ENCODE peak calls at places on chromosome 10, in seven cellular contexts. B is IMR-90, V is mesendoderm, N is H9, P is mesenchymal stem cell, M is H1, Y is trophoblast cell. G is an unnamed sample.

GRCh38 chr10:65675236-65675635 is 1250.6 kb upstream of the LRRTM3 start:
- DNase-seq in B (no peak), V (no peak), N (no peak), P (no peak), M (no peak), Y (no peak), G (no peak)

GRCh38 chr10:124063736-124064135 is 29.7 kb downstream of the CHST15 start:
- DNase-seq in B (peak), V (no peak), N (no peak), P (peak), M (no peak), Y (no peak), G (no peak)

GRCh38 chr10:5234106-5234877 is 37.7 kb downstream of the AKR1C4 start:
- DNase-seq in B (peak), V (no peak), N (no peak), P (peak), M (no peak), Y (no peak), G (no peak)

GRCh38 chr10:48765039-48765438 is 80.4 kb downstream of the WDFY4 start:
- DNase-seq in B (no peak), V (no peak), N (no peak), P (no peak), M (no peak), Y (no peak), G (no peak)

GRCh38 chr10:62728479-62728878 is 76.0 kb upstream of the ADO start:
- DNase-seq in B (no peak), V (no peak), N (no peak), P (no peak), M (no peak), Y (no peak), G (no peak)

GRCh38 chr10:23095404-23095965 is at the start of gene MSRB2:
- DNase-seq in B (peak), V (peak), N (peak), P (peak), M (peak), Y (peak), G (peak)

GRCh38 chr10:19783721-19784120 is 32.5 kb upstream of the PLXDC2 start:
- DNase-seq in B (no peak), V (no peak), N (no peak), P (no peak), M (no peak), Y (peak), G (no peak)

GRCh38 chr10:14635049-14635710 is 139.5 kb downstream of the FAM107B start:
- DNase-seq in B (no peak), V (no peak), N (no peak), P (no peak), M (no peak), Y (no peak), G (no peak)

GRCh38 chr10:84308481-84309304 is 19.7 kb upstream of the CCSER2 start:
- DNase-seq in B (peak), V (no peak), N (no peak), P (peak), M (no peak), Y (peak), G (no peak)

GRCh38 chr10:24784061-24784460 is 60.4 kb upstream of the ARHGAP21 start:
- DNase-seq in B (no peak), V (no peak), N (no peak), P (no peak), M (no peak), Y (no peak), G (no peak)

GRCh38 chr10:59668081-59668480 is 41.6 kb downstream of the SLC16A9 start:
- DNase-seq in B (no peak), V (peak), N (no peak), P (peak), M (no peak), Y (no peak), G (no peak)

GRCh38 chr10:5089869-5090268 is 4.3 kb upstream of the AKR1C3 start:
- DNase-seq in B (peak), V (peak), N (peak), P (peak), M (no peak), Y (no peak), G (no peak)

GRCh38 chr10:51169111-51169510 is 94.8 kb downstream of the PRKG1 start:
- DNase-seq in B (peak), V (no peak), N (no peak), P (no peak), M (no peak), Y (no peak), G (no peak)

GRCh38 chr10:3452683-3453388 is 280.3 kb upstream of the PITRM1 start:
- DNase-seq in B (peak), V (peak), N (no peak), P (peak), M (no peak), Y (peak), G (no peak)

GRCh38 chr10:71614946-71615345 is 104.6 kb downstream of the C10orf105 start:
- DNase-seq in B (no peak), V (no peak), N (no peak), P (no peak), M (no peak), Y (no peak), G (no peak)

GRCh38 chr10:110192552-110192951 is 14.9 kb upstream of the MXI1 start:
- DNase-seq in B (no peak), V (peak), N (peak), P (peak), M (peak), Y (no peak), G (no peak)

GRCh38 chr10:1746796-1747195 is 9.5 kb upstream of the ADARB2 start:
- DNase-seq in B (no peak), V (no peak), N (no peak), P (no peak), M (no peak), Y (no peak), G (no peak)

GRCh38 chr10:133454204-133454893 is 604 bp downstream of the SCART1 start:
- DNase-seq in B (no peak), V (no peak), N (no peak), P (no peak), M (no peak), Y (no peak), G (no peak)

GRCh38 chr10:23189024-23189423 is 3.1 kb upstream of the PTF1A start:
- DNase-seq in B (no peak), V (no peak), N (no peak), P (no peak), M (no peak), Y (no peak), G (no peak)

GRCh38 chr10:132979491-132980425 is 37.4 kb upstream of the CFAP46 start:
- DNase-seq in B (no peak), V (no peak), N (no peak), P (no peak), M (no peak), Y (no peak), G (no peak)

GRCh38 chr10:90865400-90865799 is 6.4 kb upstream of the RPP30 start:
- DNase-seq in B (peak), V (no peak), N (no peak), P (no peak), M (no peak), Y (no peak), G (no peak)

GRCh38 chr10:119543814-119544642 is 1.5 kb upstream of the RGS10 start:
- DNase-seq in B (no peak), V (peak), N (no peak), P (peak), M (peak), Y (no peak), G (peak)

GRCh38 chr10:78892383-78893191 is 176.2 kb upstream of the ZMIZ1 start:
- DNase-seq in B (no peak), V (peak), N (no peak), P (peak), M (peak), Y (no peak), G (no peak)

GRCh38 chr10:132793871-132794849 is 8.2 kb upstream of the NKX6-2 start:
- DNase-seq in B (no peak), V (no peak), N (no peak), P (no peak), M (no peak), Y (no peak), G (no peak)

GRCh38 chr10:95569368-95569767 is 8.2 kb upstream of the SORBS1 start:
- DNase-seq in B (no peak), V (no peak), N (no peak), P (no peak), M (no peak), Y (no peak), G (no peak)

GRCh38 chr10:25102423-25102822 is 72.4 kb upstream of the GPR158 start:
- DNase-seq in B (no peak), V (no peak), N (no peak), P (no peak), M (no peak), Y (no peak), G (no peak)

GRCh38 chr10:128873408-128873807 is 593.6 kb upstream of the MGMT start:
- DNase-seq in B (no peak), V (no peak), N (no peak), P (no peak), M (no peak), Y (no peak), G (no peak)

GRCh38 chr10:126124923-126125322 is 228.6 kb downstream of the FANK1 start:
- DNase-seq in B (peak), V (no peak), N (no peak), P (no peak), M (no peak), Y (no peak), G (no peak)

GRCh38 chr10:124721295-124722052 is 22.7 kb downstream of the FAM53B start:
- DNase-seq in B (no peak), V (no peak), N (no peak), P (no peak), M (no peak), Y (no peak), G (no peak)

GRCh38 chr10:79342295-79342761 is 4.9 kb upstream of the PPIF start:
- DNase-seq in B (no peak), V (no peak), N (peak), P (no peak), M (no peak), Y (no peak), G (no peak)

GRCh38 chr10:44960482-44961230 is 1.1 kb downstream of the RASSF4 start:
- DNase-seq in B (no peak), V (no peak), N (peak), P (no peak), M (peak), Y (no peak), G (no peak)

GRCh38 chr10:5894873-5895272 is 4.8 kb downstream of the FBH1 start:
- DNase-seq in B (no peak), V (no peak), N (no peak), P (no peak), M (no peak), Y (no peak), G (no peak)

GRCh38 chr10:91088300-91089140 is 131.9 kb upstream of the PCGF5 start:
- DNase-seq in B (peak), V (peak), N (no peak), P (peak), M (no peak), Y (no peak), G (no peak)

GRCh38 chr10:98488669-98489430 is 42.1 kb upstream of the HPS1 start:
- DNase-seq in B (no peak), V (peak), N (no peak), P (no peak), M (no peak), Y (no peak), G (no peak)

GRCh38 chr10:78727728-78728127 is 341.0 kb upstream of the ZMIZ1 start:
- DNase-seq in B (no peak), V (no peak), N (no peak), P (no peak), M (no peak), Y (no peak), G (no peak)

GRCh38 chr10:116105259-116105658 is 167.7 kb downstream of the GFRA1 start:
- DNase-seq in B (no peak), V (no peak), N (no peak), P (no peak), M (no peak), Y (no peak), G (no peak)

DNA sequence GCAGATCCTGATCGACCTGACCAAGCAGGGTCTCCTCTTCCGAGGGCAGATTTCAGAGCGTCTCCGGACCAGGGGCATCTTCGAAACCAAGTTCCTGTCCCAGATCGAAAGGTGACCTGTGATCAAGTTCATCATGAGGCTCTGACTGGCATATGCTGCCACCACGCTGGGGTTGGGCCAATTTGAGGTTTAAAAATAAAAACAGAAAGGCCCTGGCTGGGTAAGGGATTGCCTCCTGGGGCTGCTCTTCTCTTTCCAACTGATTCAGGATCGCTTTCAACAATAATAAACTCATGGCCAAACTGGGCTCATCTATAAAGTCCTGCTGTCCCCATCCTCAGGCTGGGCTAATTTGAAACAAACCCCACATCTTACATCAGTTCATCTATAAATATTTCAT is 17.1 kb upstream of the HK1 start:
- DNase-seq in B (no peak), V (no peak), N (no peak), P (no peak), M (no peak), Y (no peak), G (no peak)
- H2BK5ac ChIP-seq in B (no peak), V (no peak), N (no peak), P (no peak), M (no peak), Y (no peak), G (no peak)

GRCh38 chr10:28975891-28976471 is 298.7 kb downstream of the BAMBI start:
- DNase-seq in B (peak), V (no peak), N (no peak), P (peak), M (no peak), Y (no peak), G (peak)
- H2BK5ac ChIP-seq in B (no peak), V (no peak), N (no peak), P (no peak), M (no peak), Y (no peak), G (no peak)

GRCh38 chr10:16913266-16913665 is 96.0 kb upstream of the RSU1 start:
- DNase-seq in B (no peak), V (no peak), N (no peak), P (no peak), M (no peak), Y (no peak), G (no peak)
- H2BK5ac ChIP-seq in B (no peak), V (no peak), N (no peak), P (no peak), M (no peak), Y (no peak), G (no peak)

GRCh38 chr10:21825345-21825744 is 178.2 kb downstream of the DNAJC1 start:
- DNase-seq in B (no peak), V (no peak), N (no peak), P (no peak), M (no peak), Y (no peak), G (no peak)
- H2BK5ac ChIP-seq in B (no peak), V (no peak), N (no peak), P (no peak), M (no peak), Y (no peak), G (no peak)

GRCh38 chr10:112553315-112553714 is 106.3 kb downstream of the VTI1A start:
- DNase-seq in B (no peak), V (no peak), N (no peak), P (no peak), M (no peak), Y (no peak), G (no peak)
- H2BK5ac ChIP-seq in B (no peak), V (no peak), N (no peak), P (no peak), M (no peak), Y (no peak), G (no peak)

G was measured in neuronal stem cell.